ENCODE peak calls at places on chromosomes 2 and 18, in five cellular contexts. One of them, this sample, is unnamed.

GRCh38 chr2:85956647-85957039 is 67.9 kb upstream of the ST3GAL5 start:
- DNase-seq in cardiac fibroblast: no peak
- DNase-seq in posterior cingulate gyrus: no peak
- DNase-seq in endodermal cell: no peak
- DNase-seq in foreskin fibroblast: no peak
- DNase-seq in this sample: no peak

GRCh38 chr2:159879061-159879604 is 81.1 kb upstream of the CD302 start:
- DNase-seq in posterior cingulate gyrus: no peak
- DNase-seq in cardiac fibroblast: peak; percentile 56
- DNase-seq in foreskin fibroblast: peak; percentile 29
- DNase-seq in endodermal cell: no peak
- DNase-seq in this sample: no peak

GRCh38 chr2:32172870-32173269 is 7.2 kb downstream of the SLC30A6 start:
- DNase-seq in cardiac fibroblast: no peak
- DNase-seq in foreskin fibroblast: no peak
- DNase-seq in endodermal cell: no peak
- DNase-seq in posterior cingulate gyrus: no peak
- DNase-seq in this sample: no peak

GRCh38 chr18:79805926-79806487 is 8.3 kb downstream of the KCNG2 start:
- DNase-seq in cardiac fibroblast: no peak
- DNase-seq in foreskin fibroblast: no peak
- DNase-seq in posterior cingulate gyrus: no peak
- DNase-seq in endodermal cell: no peak
- DNase-seq in this sample: peak; percentile 25

GRCh38 chr2:46200861-46201605 is 96.2 kb upstream of the EPAS1 start:
- DNase-seq in cardiac fibroblast: no peak
- DNase-seq in endodermal cell: peak; percentile 31
- DNase-seq in posterior cingulate gyrus: no peak
- DNase-seq in foreskin fibroblast: no peak
- DNase-seq in this sample: peak; percentile 3

GRCh38 chr18:6405237-6406074 is 9.3 kb downstream of the L3MBTL4 start:
- DNase-seq in endodermal cell: no peak
- DNase-seq in cardiac fibroblast: no peak
- DNase-seq in foreskin fibroblast: no peak
- DNase-seq in posterior cingulate gyrus: no peak
- DNase-seq in this sample: no peak

GRCh38 chr2:27077231-27077630 is 1.2 kb upstream of the EMILIN1 start:
- DNase-seq in cardiac fibroblast: no peak
- DNase-seq in posterior cingulate gyrus: no peak
- DNase-seq in foreskin fibroblast: no peak
- DNase-seq in endodermal cell: no peak
- DNase-seq in this sample: no peak

GRCh38 chr2:98908909-98909308 is 27.1 kb downstream of the CRACDL start:
- DNase-seq in foreskin fibroblast: peak; percentile 36
- DNase-seq in endodermal cell: peak; percentile 29
- DNase-seq in posterior cingulate gyrus: no peak
- DNase-seq in cardiac fibroblast: peak; percentile 40
- DNase-seq in this sample: no peak

GRCh38 chr2:225471492-225471891 is 72.0 kb downstream of the NYAP2 start:
- DNase-seq in endodermal cell: no peak
- DNase-seq in posterior cingulate gyrus: no peak
- DNase-seq in foreskin fibroblast: no peak
- DNase-seq in cardiac fibroblast: no peak
- DNase-seq in this sample: no peak

GRCh38 chr2:197298609-197299008 is 12.0 kb downstream of the ANKRD44 start:
- DNase-seq in endodermal cell: no peak
- DNase-seq in posterior cingulate gyrus: no peak
- DNase-seq in cardiac fibroblast: no peak
- DNase-seq in foreskin fibroblast: no peak
- DNase-seq in this sample: no peak

GRCh38 chr2:109271920-109272319 is 142.9 kb downstream of the SH3RF3 start:
- DNase-seq in cardiac fibroblast: no peak
- DNase-seq in foreskin fibroblast: no peak
- DNase-seq in endodermal cell: no peak
- DNase-seq in posterior cingulate gyrus: no peak
- DNase-seq in this sample: no peak

GRCh38 chr2:1153959-1154358 is 203.3 kb downstream of the SNTG2 start:
- DNase-seq in cardiac fibroblast: no peak
- DNase-seq in foreskin fibroblast: no peak
- DNase-seq in endodermal cell: no peak
- DNase-seq in posterior cingulate gyrus: no peak
- DNase-seq in this sample: no peak

GRCh38 chr2:127599211-127599610 is 46.7 kb upstream of the GPR17 start:
- DNase-seq in cardiac fibroblast: no peak
- DNase-seq in posterior cingulate gyrus: no peak
- DNase-seq in foreskin fibroblast: no peak
- DNase-seq in endodermal cell: no peak
- DNase-seq in this sample: no peak

GRCh38 chr18:36942264-36942663 is 113.3 kb downstream of the KIAA1328 start:
- DNase-seq in cardiac fibroblast: peak; percentile 57
- DNase-seq in posterior cingulate gyrus: no peak
- DNase-seq in endodermal cell: peak; percentile 55
- DNase-seq in foreskin fibroblast: peak; percentile 18
- DNase-seq in this sample: peak; percentile 41

GRCh38 chr18:24930974-24931373 is 421.0 kb downstream of the ZNF521 start:
- DNase-seq in posterior cingulate gyrus: no peak
- DNase-seq in endodermal cell: peak; percentile 76
- DNase-seq in cardiac fibroblast: no peak
- DNase-seq in foreskin fibroblast: no peak
- DNase-seq in this sample: no peak

GRCh38 chr18:11047156-11047555 is 102.2 kb downstream of the PIEZO2 start:
- DNase-seq in posterior cingulate gyrus: no peak
- DNase-seq in endodermal cell: no peak
- DNase-seq in cardiac fibroblast: no peak
- DNase-seq in foreskin fibroblast: no peak
- DNase-seq in this sample: no peak

GRCh38 chr2:30276455-30276911 is 45.1 kb downstream of the LBH start:
- DNase-seq in foreskin fibroblast: no peak
- DNase-seq in cardiac fibroblast: no peak
- DNase-seq in posterior cingulate gyrus: no peak
- DNase-seq in endodermal cell: peak; percentile 30
- DNase-seq in this sample: no peak

GRCh38 chr2:111121028-111121872 is 536 bp downstream of the BCL2L11 start:
- DNase-seq in endodermal cell: peak; percentile 83
- DNase-seq in foreskin fibroblast: no peak
- DNase-seq in cardiac fibroblast: peak; percentile 24
- DNase-seq in posterior cingulate gyrus: no peak
- DNase-seq in this sample: peak; percentile 72

GRCh38 chr2:206693399-206694137 is 24.6 kb downstream of the DYTN start:
- DNase-seq in foreskin fibroblast: peak; percentile 33
- DNase-seq in cardiac fibroblast: peak; percentile 76
- DNase-seq in posterior cingulate gyrus: no peak
- DNase-seq in endodermal cell: peak; percentile 70
- DNase-seq in this sample: peak; percentile 36

GRCh38 chr2:146837857-146838256 is 1007.0 kb upstream of the ACVR2A start:
- DNase-seq in posterior cingulate gyrus: no peak
- DNase-seq in cardiac fibroblast: no peak
- DNase-seq in endodermal cell: no peak
- DNase-seq in foreskin fibroblast: no peak
- DNase-seq in this sample: no peak

GRCh38 chr2:197261808-197262226 is 48.8 kb downstream of the ANKRD44 start:
- DNase-seq in foreskin fibroblast: no peak
- DNase-seq in posterior cingulate gyrus: no peak
- DNase-seq in cardiac fibroblast: peak; percentile 42
- DNase-seq in endodermal cell: no peak
- DNase-seq in this sample: no peak

This sample was measured in H7.